ENCODE peak calls at places on chromosome 18, in six cellular contexts. S is A549, Y is IMR-90, E is K562, M is GM12878, L is HepG2. O is an unnamed sample.
A peak's percentile ranks its signal among the peaks of the same experiment; 100 is the strongest.

GRCh38 chr18:49811151-49811938 is 2.0 kb downstream of the ACAA2 start:
- DNase-seq in S (no peak), L (no peak), E (no peak), M (no peak), Y (no peak), O (no peak)

GRCh38 chr18:59649575-59649974 is 47.6 kb downstream of the CCBE1 start:
- DNase-seq in M (no peak), S (no peak), E (no peak), Y (peak; percentile 64), L (no peak), O (no peak)

GRCh38 chr18:50917021-50917420 is 38.1 kb downstream of the ME2 start:
- DNase-seq in E (no peak), S (no peak), M (no peak), L (no peak), Y (peak; percentile 15), O (no peak)

GRCh38 chr18:37362158-37362890 is 203.3 kb downstream of the CELF4 start:
- DNase-seq in L (peak; percentile 13), Y (no peak), M (no peak), E (no peak), S (no peak), O (no peak)

GRCh38 chr18:58822944-58823343 is 41.7 kb upstream of the ZNF532 start:
- DNase-seq in M (no peak), Y (no peak), L (no peak), E (no peak), S (no peak), O (no peak)

GRCh38 chr18:56199580-56200320 is 438.6 kb downstream of the TXNL1 start:
- DNase-seq in S (no peak), E (no peak), M (no peak), L (no peak), Y (no peak), O (no peak)

GRCh38 chr18:32289480-32290075 is 99.7 kb downstream of the MEP1B start:
- DNase-seq in L (peak; percentile 66), S (peak; percentile 31), E (no peak), M (no peak), Y (peak; percentile 72), O (peak; percentile 63)

GRCh38 chr18:8706981-8707940 is 1.9 kb downstream of the MTCL1 start:
- DNase-seq in S (no peak), E (no peak), M (no peak), Y (peak; percentile 73), L (no peak), O (no peak)

GRCh38 chr18:74652392-74652988 is 54.8 kb downstream of the ZNF407 start:
- DNase-seq in M (no peak), S (peak; percentile 19), E (peak; percentile 12), L (peak; percentile 33), Y (peak; percentile 66), O (peak; percentile 27)

GRCh38 chr18:28152354-28152753 is 24.6 kb downstream of the CDH2 start:
- DNase-seq in S (no peak), M (no peak), E (no peak), Y (no peak), L (no peak), O (no peak)

GRCh38 chr18:27668126-27668525 is 483.0 kb upstream of the CHST9 start:
- DNase-seq in E (no peak), L (no peak), Y (no peak), S (no peak), M (no peak), O (no peak)

GRCh38 chr18:23887035-23887434 is 127.5 kb upstream of the TTC39C start:
- DNase-seq in E (no peak), S (no peak), M (no peak), Y (no peak), L (no peak), O (no peak)

GRCh38 chr18:77250501-77250925 is 865 bp downstream of the GALR1 start:
- DNase-seq in Y (no peak), L (no peak), E (no peak), M (no peak), S (no peak), O (no peak)

GRCh38 chr18:78073275-78073674 is 823.6 kb downstream of the GALR1 start:
- DNase-seq in M (no peak), E (no peak), L (no peak), Y (no peak), S (no peak), O (no peak)

GRCh38 chr18:48861181-48861715 is 89.5 kb downstream of the SMAD7 start:
- DNase-seq in E (no peak), M (no peak), S (no peak), Y (no peak), L (no peak), O (no peak)

DNA sequence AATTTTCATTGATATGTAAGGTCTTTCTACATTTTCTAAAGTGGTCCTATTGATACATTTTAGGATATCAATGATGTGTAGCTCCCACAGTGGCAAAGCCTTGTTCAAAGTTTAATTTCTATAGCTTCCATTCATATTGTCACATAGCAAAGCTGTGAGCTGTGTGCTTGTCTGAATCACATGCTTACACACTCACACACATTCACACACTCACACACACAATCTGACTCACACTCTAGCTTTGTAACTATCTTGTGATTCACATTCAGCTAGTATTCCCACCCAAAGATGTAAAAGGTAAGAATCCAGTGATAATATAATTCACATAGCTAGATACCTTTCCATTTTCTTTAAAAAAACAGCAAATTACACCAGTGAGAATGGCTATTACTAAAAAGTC is 58.7 kb downstream of the MAPRE2 start:
- DNase-seq in Y (peak; percentile 70), L (no peak), M (no peak), S (no peak), E (no peak), O (no peak)
- TF ChIP-seq CEBPB in Y (no peak), L (no peak), M (no peak), S (no peak), E (no peak), O (no peak)

DNA sequence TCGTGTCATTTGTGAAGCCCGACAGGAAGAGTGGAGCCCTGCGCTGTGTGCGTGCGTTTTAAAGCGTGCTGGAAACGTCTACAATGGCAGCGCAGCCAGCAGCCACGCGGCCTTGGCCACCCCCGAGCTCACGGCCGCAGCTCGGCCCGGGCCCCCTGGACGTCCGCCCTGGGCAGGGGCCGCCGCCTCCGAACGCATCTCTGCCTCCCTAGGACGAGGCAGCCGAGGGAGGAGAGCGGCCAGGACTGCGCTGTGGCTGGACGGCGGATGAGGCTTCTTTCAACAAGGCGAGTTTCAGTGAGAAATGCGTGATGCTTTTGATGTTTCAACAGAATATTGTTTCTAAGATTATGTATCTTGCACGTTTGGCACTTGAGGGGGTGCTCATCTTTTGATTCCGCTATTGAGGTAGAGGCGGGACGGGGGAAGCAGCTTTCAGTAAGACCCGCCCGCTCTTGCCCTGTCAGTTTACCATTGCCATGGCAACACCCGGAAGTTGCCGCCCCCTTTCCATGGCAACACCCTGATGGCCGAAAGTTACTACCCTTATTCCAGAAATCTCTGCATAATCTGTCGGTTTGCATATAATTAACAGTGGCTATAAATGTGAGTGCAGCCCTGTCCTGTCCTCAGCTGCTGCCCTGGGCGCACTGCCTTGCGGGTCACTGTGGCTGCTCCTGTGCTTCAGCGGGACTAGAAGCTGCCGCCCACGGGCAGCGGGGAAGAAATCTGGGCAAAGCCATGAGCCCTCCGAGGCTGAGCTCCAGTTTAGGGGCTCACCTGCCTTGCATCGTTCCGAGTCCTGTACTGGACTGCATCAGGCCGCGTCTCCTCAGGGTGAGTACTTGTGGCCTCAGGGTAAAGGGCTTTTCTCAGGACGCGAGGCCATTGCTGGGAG is 38.6 kb downstream of the ADNP2 start:
- DNase-seq in E (no peak), L (peak; percentile 77), S (peak; percentile 23), Y (peak; percentile 72), M (peak; percentile 60), O (no peak)
- TF ChIP-seq CEBPB in E (no peak), L (no peak), S (no peak), Y (no peak), M (no peak), O (no peak)

DNA sequence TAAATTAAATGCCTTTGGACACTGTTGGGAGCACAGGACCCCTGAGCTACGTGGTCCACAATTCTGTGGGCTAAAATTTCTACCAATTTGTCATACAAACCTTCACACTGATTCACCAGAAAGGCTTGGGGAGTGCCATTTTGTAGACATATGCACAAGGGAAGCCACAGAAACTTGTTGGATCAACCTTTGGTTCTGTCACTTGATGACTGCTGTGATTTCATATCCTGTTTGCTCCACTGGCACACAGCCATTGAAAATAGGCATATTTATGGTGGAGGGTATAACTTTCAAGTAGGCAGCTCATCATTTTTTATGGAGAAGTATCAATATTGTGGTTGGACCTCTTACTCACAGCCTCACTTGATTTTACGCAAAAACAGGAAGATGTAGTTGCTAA is 10.4 kb downstream of the NAPG start:
- DNase-seq in M (no peak), E (no peak), Y (peak; percentile 44), L (no peak), S (no peak), O (no peak)
- TF ChIP-seq CEBPB in M (no peak), E (no peak), Y (no peak), L (no peak), S (no peak), O (no peak)

GRCh38 chr18:5546660-5547059 is 2.9 kb upstream of the EPB41L3 start:
- DNase-seq in S (no peak), M (no peak), E (no peak), Y (peak; percentile 62), L (no peak), O (no peak)
- TF ChIP-seq CEBPB in S (no peak), M (no peak), E (no peak), Y (no peak), L (no peak), O (no peak)

GRCh38 chr18:62957885-62958472 is 242.6 kb downstream of the PHLPP1 start:
- DNase-seq in S (no peak), M (no peak), E (no peak), L (peak; percentile 46), Y (peak; percentile 14), O (peak; percentile 40)
- TF ChIP-seq CEBPB in S (no peak), M (no peak), E (no peak), L (no peak), Y (no peak), O (no peak)

DNA sequence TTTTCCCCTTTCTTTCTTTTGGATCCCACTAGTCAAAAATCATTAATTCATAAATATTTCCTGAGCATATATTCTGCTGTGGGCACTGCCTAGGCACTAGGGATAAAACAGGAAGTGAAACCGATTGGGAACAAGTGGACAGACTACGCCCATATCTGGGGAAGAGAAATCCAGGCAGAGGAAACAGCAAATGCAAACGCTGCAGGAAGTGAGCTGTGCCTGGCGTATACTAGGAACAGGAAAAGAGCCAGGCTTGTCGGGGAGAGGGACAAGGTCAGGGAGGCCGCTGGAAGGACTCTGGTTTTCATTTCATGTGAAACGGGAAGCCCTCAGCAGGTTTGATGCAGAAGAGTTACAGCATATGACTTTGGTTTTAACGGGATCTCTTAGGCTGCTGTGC is 110.1 kb upstream of the PIEZO2 start:
- DNase-seq in M (no peak), Y (no peak), L (no peak), S (no peak), E (no peak), O (no peak)
- TF ChIP-seq CEBPB in M (no peak), Y (no peak), L (no peak), S (no peak), E (no peak), O (no peak)

O was measured in HCT116.